ENCODE peak calls at places on chromosomes 13 and 19, in nine cellular contexts. P is fibroblast of villous mesenchyme; G is bronchial epithelial cell; D is brain microvascular endothelial cell; H is cardiac muscle cell; Y is body of pancreas; Q is CD4-positive, alpha-beta T cell; X is left ventricle myocardium inferior; T is prostate gland. I is an unnamed sample.

GRCh38 chr13:31859546-31859945 is 120.2 kb downstream of the RXFP2 start:
- DNase-seq in G (no peak), H (no peak), P (peak), D (no peak), X (no peak), Y (peak), Q (no peak), T (no peak), I (no peak)

GRCh38 chr13:38897521-38897920 is 93.1 kb downstream of the STOML3 start:
- DNase-seq in G (no peak), P (no peak), Q (no peak), X (no peak), D (no peak), H (no peak), T (no peak), Y (no peak), I (no peak)

GRCh38 chr19:17441241-17442135 is 7.0 kb downstream of the TMEM221 start:
- DNase-seq in H (peak), G (no peak), X (no peak), P (peak), D (no peak), T (no peak), Y (peak), Q (no peak), I (no peak)

GRCh38 chr13:31172001-31172400 is 10.3 kb upstream of the HSPH1 start:
- DNase-seq in P (peak), X (no peak), D (peak), H (peak), Q (no peak), T (no peak), Y (no peak), G (peak), I (no peak)

GRCh38 chr19:16266586-16266942 is 58.1 kb upstream of the KLF2 start:
- DNase-seq in D (no peak), Q (peak), P (no peak), X (no peak), G (no peak), T (no peak), Y (no peak), H (no peak), I (no peak)

GRCh38 chr19:18206018-18206417 is 2.2 kb upstream of the RAB3A start:
- DNase-seq in P (no peak), Q (no peak), G (no peak), T (no peak), D (no peak), Y (no peak), X (no peak), H (no peak), I (no peak)

GRCh38 chr13:45861352-45861751 is 9.8 kb upstream of the SIAH3 start:
- DNase-seq in G (peak), X (no peak), Q (no peak), Y (no peak), D (no peak), H (no peak), P (no peak), T (no peak), I (no peak)

GRCh38 chr13:33321686-33322473 is 36.3 kb upstream of the STARD13 start:
- DNase-seq in G (no peak), H (peak), T (no peak), P (peak), Q (no peak), D (no peak), Y (no peak), X (no peak), I (no peak)

DNA sequence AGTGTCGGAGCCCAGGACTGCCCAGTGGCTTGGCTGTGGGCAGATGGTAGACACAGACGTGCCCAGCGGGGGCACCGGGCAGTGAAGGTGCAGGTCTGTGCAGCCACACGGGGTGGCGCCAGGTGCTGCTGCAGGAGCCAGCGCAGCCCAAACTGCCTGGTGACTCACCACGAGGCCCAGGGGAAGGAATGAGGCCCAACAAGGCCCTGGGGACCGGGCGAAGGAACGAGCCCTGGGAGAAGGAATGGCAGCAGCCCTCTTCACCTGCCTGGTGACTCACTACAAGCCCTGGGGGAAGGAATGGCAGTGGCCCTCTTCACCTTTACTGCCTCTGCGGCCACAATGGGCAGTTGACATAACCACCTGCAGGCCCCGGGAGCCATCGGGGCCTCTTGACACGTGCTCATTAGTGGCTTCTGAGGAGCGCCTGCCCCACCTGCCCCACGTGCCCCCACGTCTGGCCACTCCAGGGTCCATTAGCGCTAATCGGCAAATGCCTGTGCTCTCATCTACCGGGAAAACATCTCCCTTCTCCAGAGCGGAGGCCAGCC is 9.3 kb downstream of the MED16 start:
- DNase-seq in H (no peak), T (no peak), Y (no peak), X (no peak), D (no peak), P (no peak), G (peak), Q (no peak), I (no peak)
- TF ChIP-seq CTCF in H (no peak), T (no peak), Y (no peak), X (no peak), D (no peak), P (no peak), G (peak), Q (no peak), I (no peak)

DNA sequence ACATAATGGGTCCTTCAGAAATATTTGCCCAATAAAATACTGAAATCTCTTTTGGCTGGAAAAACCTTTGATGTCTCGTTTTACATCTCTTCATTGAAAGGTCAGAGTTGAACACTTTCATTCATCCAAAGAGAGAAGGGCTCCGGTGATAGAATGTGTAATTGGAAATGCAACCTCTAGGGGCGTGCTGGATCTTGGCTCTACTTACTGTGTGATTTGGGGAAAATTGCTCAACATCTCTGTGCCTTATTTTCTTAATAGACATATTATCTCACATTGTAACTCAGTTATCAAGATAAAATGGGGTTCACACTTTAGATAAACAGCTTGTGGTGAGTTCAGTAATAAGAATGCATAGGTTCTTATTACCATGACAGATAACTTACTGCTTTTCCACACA is 1444.1 kb downstream of the SLITRK5 start:
- DNase-seq in Y (no peak), T (no peak), H (no peak), Q (no peak), P (no peak), G (no peak), D (no peak), X (no peak), I (no peak)
- TF ChIP-seq CTCF in Y (no peak), T (no peak), H (no peak), Q (no peak), P (peak), G (peak), D (peak), X (no peak), I (peak)

DNA sequence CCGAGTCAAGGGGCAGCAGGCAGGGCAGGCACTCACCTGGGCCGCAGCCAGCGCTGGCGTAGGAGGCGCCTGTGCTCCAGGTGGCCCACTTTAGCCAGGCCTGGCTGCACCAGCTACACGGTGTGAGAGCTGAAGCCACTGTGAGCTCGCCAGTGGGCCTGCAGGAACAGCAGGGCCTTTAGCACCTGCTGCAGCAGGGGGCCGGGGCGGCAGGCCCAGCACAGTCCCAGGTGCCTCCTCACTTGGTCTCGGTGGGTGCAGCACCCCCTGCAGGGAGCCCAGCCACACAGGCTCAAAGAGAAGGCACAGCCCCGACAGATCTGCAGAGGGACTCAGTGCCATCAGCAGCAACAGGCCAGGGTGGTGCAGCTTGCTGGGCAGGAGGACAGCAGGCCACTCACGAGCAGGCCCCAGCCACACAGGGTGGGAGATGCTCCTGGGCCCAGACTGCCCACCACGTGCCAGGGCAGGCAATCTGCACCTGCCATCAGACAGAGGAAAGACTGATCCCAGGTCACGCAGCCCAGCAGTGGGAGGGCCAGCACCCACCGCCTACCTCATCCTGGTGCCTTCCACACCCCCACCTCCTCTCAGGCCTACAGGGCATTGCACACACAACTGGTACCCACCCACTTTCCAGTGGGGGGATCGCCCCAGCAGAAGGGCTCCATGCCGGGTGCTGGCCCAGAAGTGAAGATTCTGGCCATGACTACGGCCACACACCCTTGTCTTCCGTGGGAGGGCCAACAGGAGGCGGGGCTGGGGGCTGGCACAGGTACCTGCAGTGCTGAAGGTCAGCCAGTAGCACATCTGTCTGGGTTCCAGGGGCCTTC is 15.8 kb downstream of the ARHGAP33 start:
- DNase-seq in H (no peak), D (no peak), T (no peak), Y (peak), G (no peak), P (no peak), Q (no peak), X (no peak), I (no peak)
- TF ChIP-seq CTCF in H (no peak), D (peak), T (no peak), Y (no peak), G (no peak), P (no peak), Q (no peak), X (peak), I (peak)

GRCh38 chr13:104773775-104774174 is 1707.6 kb upstream of the SLC10A2 start:
- DNase-seq in T (no peak), X (no peak), D (peak), G (peak), Q (no peak), P (peak), Y (no peak), H (peak), I (no peak)
- TF ChIP-seq CTCF in T (no peak), X (peak), D (peak), G (peak), Q (peak), P (peak), Y (peak), H (peak), I (peak)

GRCh38 chr19:6015841-6016545 is 38.1 kb upstream of the RANBP3 start:
- DNase-seq in D (no peak), T (no peak), X (no peak), Y (no peak), Q (no peak), H (no peak), P (no peak), G (no peak), I (no peak)

GRCh38 chr19:6017576-6017975 is 39.6 kb upstream of the RANBP3 start:
- DNase-seq in X (no peak), Y (no peak), G (no peak), D (no peak), H (no peak), P (no peak), T (no peak), Q (no peak), I (no peak)

GRCh38 chr19:6020972-6021805 is 43.2 kb upstream of the RANBP3 start:
- DNase-seq in G (no peak), D (no peak), X (no peak), Q (no peak), Y (peak), P (no peak), H (no peak), T (peak), I (no peak)

GRCh38 chr19:6020166-6020967 is 42.4 kb upstream of the RANBP3 start:
- DNase-seq in Q (no peak), Y (peak), T (peak), H (peak), X (no peak), D (no peak), G (peak), P (peak), I (peak)

GRCh38 chr19:6018786-6019185 is 40.8 kb upstream of the RANBP3 start:
- DNase-seq in H (no peak), T (no peak), Y (no peak), Q (no peak), P (no peak), D (no peak), G (no peak), X (no peak), I (no peak)
- TF ChIP-seq CTCF in H (peak), T (no peak), Y (no peak), Q (no peak), P (peak), D (peak), G (peak), X (no peak), I (peak)

DNA sequence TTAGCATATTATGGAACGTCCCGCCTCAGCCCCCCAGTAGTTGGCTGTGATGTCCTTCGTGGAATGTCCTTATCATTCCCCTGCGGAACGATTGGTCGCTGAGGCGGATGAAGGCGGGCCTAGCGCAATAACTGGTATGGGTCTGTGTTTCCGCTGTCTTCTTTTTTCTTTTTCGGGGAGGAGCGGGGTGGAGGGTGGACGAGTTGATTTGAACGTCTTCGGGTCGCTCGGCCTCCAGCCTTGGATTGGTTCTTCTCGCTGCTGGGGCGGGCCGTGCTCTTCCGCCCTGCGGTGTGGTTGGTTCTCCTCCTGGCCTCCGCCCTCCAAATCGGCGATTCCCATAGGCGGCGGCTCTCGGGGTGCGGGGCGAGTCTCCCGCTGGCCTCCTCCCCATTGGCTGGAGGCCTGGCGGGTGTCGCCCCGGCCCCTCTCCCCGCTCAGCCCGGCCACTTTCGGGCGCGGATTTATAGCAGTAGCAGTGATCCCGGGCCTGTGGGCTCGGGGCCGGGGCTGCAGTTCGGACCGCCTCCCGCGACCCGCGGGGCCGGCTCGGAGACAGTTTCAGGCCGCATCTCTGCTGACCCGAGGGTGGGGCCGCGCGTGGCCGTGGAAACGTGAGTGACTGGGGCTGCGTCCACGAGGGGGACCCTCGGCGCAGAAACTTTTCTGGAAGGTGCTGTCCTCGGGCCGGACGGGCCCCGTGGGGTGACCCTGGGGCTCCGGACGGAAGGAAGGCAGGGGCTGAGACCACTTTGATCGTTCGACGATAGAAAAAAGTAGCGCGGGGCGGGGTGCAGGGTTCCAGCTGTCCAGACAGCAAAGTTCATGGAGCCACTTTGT is 2.1 kb downstream of the ING1 start:
- DNase-seq in D (peak), Y (peak), Q (peak), T (peak), G (peak), X (peak), P (peak), H (peak), I (peak)
- TF ChIP-seq CTCF in D (peak), Y (peak), Q (no peak), T (no peak), G (peak), X (peak), P (no peak), H (peak), I (peak)

GRCh38 chr13:97659602-97660001 is 225.6 kb downstream of the RAP2A start:
- DNase-seq in Q (no peak), H (peak), T (no peak), G (no peak), D (no peak), Y (no peak), P (peak), X (no peak), I (no peak)
- TF ChIP-seq CTCF in Q (no peak), H (peak), T (no peak), G (no peak), D (peak), Y (no peak), P (peak), X (peak), I (peak)

GRCh38 chr13:75691183-75691582 is 55.1 kb downstream of the LMO7 start:
- DNase-seq in D (no peak), X (no peak), G (peak), Y (no peak), H (no peak), Q (no peak), P (peak), T (no peak), I (no peak)

GRCh38 chr13:75693227-75693626 is 57.1 kb downstream of the LMO7 start:
- DNase-seq in P (no peak), H (no peak), Q (no peak), G (no peak), X (no peak), D (no peak), Y (no peak), T (no peak), I (no peak)

GRCh38 chr13:75685239-75685697 is 49.1 kb downstream of the LMO7 start:
- DNase-seq in T (peak), H (peak), Q (no peak), P (peak), X (no peak), Y (no peak), D (peak), G (peak), I (no peak)

GRCh38 chr13:75689686-75690085 is 53.6 kb downstream of the LMO7 start:
- DNase-seq in Q (no peak), P (no peak), Y (no peak), T (no peak), G (no peak), X (no peak), D (no peak), H (no peak), I (no peak)

DNA sequence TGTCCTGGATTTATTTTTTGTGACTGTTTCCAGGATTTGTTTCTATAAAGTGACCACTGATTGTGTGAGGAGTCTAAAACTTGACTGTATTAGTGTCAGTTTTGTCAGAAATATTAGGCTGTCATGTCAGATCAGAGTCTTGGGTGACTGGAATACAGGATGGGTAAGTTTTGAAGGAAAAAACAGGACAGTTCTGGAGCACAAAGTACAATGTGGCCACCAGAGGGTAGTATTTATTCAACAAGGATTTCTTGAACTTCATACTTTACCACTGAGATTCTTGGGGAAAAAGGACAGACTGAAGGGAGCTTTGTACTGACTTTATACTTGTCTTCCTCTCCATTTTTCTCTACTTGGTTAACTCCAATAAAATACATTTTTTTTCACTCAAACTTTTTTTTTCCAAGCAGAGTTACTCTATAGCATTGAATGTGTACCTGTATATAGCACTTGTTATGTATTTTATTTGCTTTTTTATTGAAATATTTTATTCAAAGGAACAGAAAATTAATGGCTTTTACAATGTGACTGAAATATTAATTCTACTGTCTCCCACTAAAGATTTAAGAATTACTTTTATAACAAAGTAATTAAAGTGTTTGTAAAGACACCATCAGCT is 51.1 kb downstream of the LMO7 start:
- DNase-seq in Y (no peak), P (peak), X (no peak), D (peak), Q (no peak), H (peak), G (peak), T (no peak), I (no peak)
- TF ChIP-seq CTCF in Y (peak), P (peak), X (peak), D (peak), Q (peak), H (peak), G (peak), T (no peak), I (peak)